ENCODE peak calls at places on chromosomes 5 and 9, in six cellular contexts. One of them, this sample, is unnamed.

GRCh38 chr5:115599502-115599901 is 2.8 kb downstream of the TICAM2 start:
- DNase-seq in CD8-positive, alpha-beta T cell: no peak
- DNase-seq in RWPE1: no peak
- DNase-seq in lower leg skin: no peak
- DNase-seq in body of pancreas: peak
- DNase-seq in endothelial cell: no peak
- DNase-seq in this sample: no peak

GRCh38 chr5:179181988-179182387 is 121.8 kb downstream of the ZNF354C start:
- DNase-seq in lower leg skin: no peak
- DNase-seq in CD8-positive, alpha-beta T cell: no peak
- DNase-seq in RWPE1: no peak
- DNase-seq in endothelial cell: no peak
- DNase-seq in body of pancreas: no peak
- DNase-seq in this sample: peak

GRCh38 chr5:141494761-141495455 is 6.0 kb downstream of the PCDHGC5 start:
- DNase-seq in RWPE1: no peak
- DNase-seq in CD8-positive, alpha-beta T cell: no peak
- DNase-seq in endothelial cell: no peak
- DNase-seq in lower leg skin: peak
- DNase-seq in body of pancreas: no peak
- DNase-seq in this sample: no peak

GRCh38 chr5:34048143-34048542 is 5.1 kb upstream of the C1QTNF3 start:
- DNase-seq in body of pancreas: no peak
- DNase-seq in RWPE1: no peak
- DNase-seq in endothelial cell: no peak
- DNase-seq in lower leg skin: no peak
- DNase-seq in CD8-positive, alpha-beta T cell: no peak
- DNase-seq in this sample: no peak

GRCh38 chr9:80699551-80699998 is 989.8 kb downstream of the TLE1 start:
- DNase-seq in lower leg skin: no peak
- DNase-seq in endothelial cell: no peak
- DNase-seq in RWPE1: peak
- DNase-seq in CD8-positive, alpha-beta T cell: no peak
- DNase-seq in body of pancreas: no peak
- DNase-seq in this sample: no peak

GRCh38 chr5:175822225-175822624 is 49.2 kb upstream of the CPLX2 start:
- DNase-seq in lower leg skin: no peak
- DNase-seq in endothelial cell: no peak
- DNase-seq in RWPE1: peak
- DNase-seq in body of pancreas: no peak
- DNase-seq in CD8-positive, alpha-beta T cell: no peak
- DNase-seq in this sample: no peak

GRCh38 chr5:132019857-132020555 is 8.5 kb upstream of the ACSL6 start:
- DNase-seq in body of pancreas: no peak
- DNase-seq in lower leg skin: peak
- DNase-seq in RWPE1: no peak
- DNase-seq in CD8-positive, alpha-beta T cell: peak
- DNase-seq in endothelial cell: no peak
- DNase-seq in this sample: no peak

GRCh38 chr9:96293481-96293880 is 8.5 kb downstream of the HSD17B3 start:
- DNase-seq in CD8-positive, alpha-beta T cell: no peak
- DNase-seq in body of pancreas: no peak
- DNase-seq in RWPE1: no peak
- DNase-seq in endothelial cell: no peak
- DNase-seq in lower leg skin: no peak
- DNase-seq in this sample: no peak

GRCh38 chr9:127223810-127224177 is 40.8 kb upstream of the GARNL3 start:
- DNase-seq in lower leg skin: peak
- DNase-seq in CD8-positive, alpha-beta T cell: no peak
- DNase-seq in body of pancreas: no peak
- DNase-seq in endothelial cell: peak
- DNase-seq in RWPE1: no peak
- DNase-seq in this sample: no peak

GRCh38 chr5:3101561-3101960 is 350.1 kb upstream of the IRX2 start:
- DNase-seq in CD8-positive, alpha-beta T cell: no peak
- DNase-seq in lower leg skin: no peak
- DNase-seq in endothelial cell: no peak
- DNase-seq in RWPE1: no peak
- DNase-seq in body of pancreas: no peak
- DNase-seq in this sample: no peak

GRCh38 chr5:178287091-178287790 is 54.6 kb upstream of the PHYKPL start:
- DNase-seq in CD8-positive, alpha-beta T cell: no peak
- DNase-seq in RWPE1: no peak
- DNase-seq in body of pancreas: no peak
- DNase-seq in lower leg skin: no peak
- DNase-seq in endothelial cell: no peak
- DNase-seq in this sample: peak

GRCh38 chr5:13865317-13865716 is 79.2 kb downstream of the DNAH5 start:
- DNase-seq in endothelial cell: no peak
- DNase-seq in RWPE1: no peak
- DNase-seq in body of pancreas: no peak
- DNase-seq in lower leg skin: no peak
- DNase-seq in CD8-positive, alpha-beta T cell: no peak
- DNase-seq in this sample: no peak

GRCh38 chr5:44740655-44741054 is 68.1 kb upstream of the MRPS30 start:
- DNase-seq in body of pancreas: no peak
- DNase-seq in lower leg skin: no peak
- DNase-seq in endothelial cell: no peak
- DNase-seq in RWPE1: peak
- DNase-seq in CD8-positive, alpha-beta T cell: no peak
- DNase-seq in this sample: no peak

GRCh38 chr5:65047225-65047624 is 278.5 kb downstream of the CWC27 start:
- DNase-seq in body of pancreas: no peak
- DNase-seq in RWPE1: no peak
- DNase-seq in CD8-positive, alpha-beta T cell: no peak
- DNase-seq in endothelial cell: no peak
- DNase-seq in lower leg skin: no peak
- DNase-seq in this sample: no peak

GRCh38 chr9:111187376-111187775 is 142.6 kb downstream of the OR2K2 start:
- DNase-seq in CD8-positive, alpha-beta T cell: no peak
- DNase-seq in endothelial cell: no peak
- DNase-seq in body of pancreas: no peak
- DNase-seq in RWPE1: no peak
- DNase-seq in lower leg skin: no peak
- DNase-seq in this sample: no peak

GRCh38 chr5:123496892-123497291 is 15.1 kb upstream of the CSNK1G3 start:
- DNase-seq in body of pancreas: peak
- DNase-seq in lower leg skin: no peak
- DNase-seq in CD8-positive, alpha-beta T cell: no peak
- DNase-seq in endothelial cell: no peak
- DNase-seq in RWPE1: peak
- DNase-seq in this sample: no peak

GRCh38 chr5:16792278-16793275 is 143.5 kb downstream of the MYO10 start:
- DNase-seq in CD8-positive, alpha-beta T cell: no peak
- DNase-seq in RWPE1: no peak
- DNase-seq in body of pancreas: no peak
- DNase-seq in lower leg skin: no peak
- DNase-seq in endothelial cell: no peak
- DNase-seq in this sample: no peak

GRCh38 chr5:176447538-176447981 is 625 bp upstream of the FAF2 start:
- DNase-seq in CD8-positive, alpha-beta T cell: peak
- DNase-seq in body of pancreas: no peak
- DNase-seq in endothelial cell: no peak
- DNase-seq in RWPE1: peak
- DNase-seq in lower leg skin: no peak
- DNase-seq in this sample: peak

GRCh38 chr9:124518116-124518515 is 10.9 kb upstream of the NR5A1 start:
- DNase-seq in body of pancreas: no peak
- DNase-seq in lower leg skin: no peak
- DNase-seq in endothelial cell: no peak
- DNase-seq in CD8-positive, alpha-beta T cell: no peak
- DNase-seq in RWPE1: no peak
- DNase-seq in this sample: no peak

GRCh38 chr5:17808566-17808965 is 174.3 kb downstream of the TAF11L14 start:
- DNase-seq in CD8-positive, alpha-beta T cell: no peak
- DNase-seq in RWPE1: no peak
- DNase-seq in endothelial cell: no peak
- DNase-seq in lower leg skin: no peak
- DNase-seq in body of pancreas: no peak
- DNase-seq in this sample: no peak

GRCh38 chr5:128708841-128709240 is 170.8 kb upstream of the FBN2 start:
- DNase-seq in body of pancreas: no peak
- DNase-seq in endothelial cell: no peak
- DNase-seq in lower leg skin: no peak
- DNase-seq in RWPE1: peak
- DNase-seq in CD8-positive, alpha-beta T cell: no peak
- DNase-seq in this sample: no peak

GRCh38 chr9:114287001-114287762 is 35.7 kb upstream of the ORM1 start:
- DNase-seq in RWPE1: no peak
- DNase-seq in endothelial cell: no peak
- DNase-seq in lower leg skin: peak
- DNase-seq in body of pancreas: no peak
- DNase-seq in CD8-positive, alpha-beta T cell: no peak
- DNase-seq in this sample: peak
- TF ChIP-seq CTCF in RWPE1: no peak
- TF ChIP-seq CTCF in endothelial cell: no peak
- TF ChIP-seq CTCF in lower leg skin: no peak
- TF ChIP-seq CTCF in body of pancreas: no peak
- TF ChIP-seq CTCF in CD8-positive, alpha-beta T cell: no peak
- TF ChIP-seq CTCF in this sample: no peak

GRCh38 chr5:156929366-156929948 is 33.6 kb downstream of the TIMD4 start:
- DNase-seq in lower leg skin: peak
- DNase-seq in endothelial cell: no peak
- DNase-seq in CD8-positive, alpha-beta T cell: no peak
- DNase-seq in RWPE1: no peak
- DNase-seq in body of pancreas: no peak
- DNase-seq in this sample: no peak

GRCh38 chr5:156936972-156937371 is 26.1 kb downstream of the TIMD4 start:
- DNase-seq in endothelial cell: no peak
- DNase-seq in CD8-positive, alpha-beta T cell: no peak
- DNase-seq in RWPE1: no peak
- DNase-seq in body of pancreas: no peak
- DNase-seq in lower leg skin: no peak
- DNase-seq in this sample: no peak

GRCh38 chr5:156934450-156935211 is 28.4 kb downstream of the TIMD4 start:
- DNase-seq in body of pancreas: peak
- DNase-seq in CD8-positive, alpha-beta T cell: peak
- DNase-seq in endothelial cell: peak
- DNase-seq in lower leg skin: peak
- DNase-seq in RWPE1: no peak
- DNase-seq in this sample: no peak
- TF ChIP-seq CTCF in body of pancreas: peak
- TF ChIP-seq CTCF in CD8-positive, alpha-beta T cell: peak
- TF ChIP-seq CTCF in endothelial cell: peak
- TF ChIP-seq CTCF in lower leg skin: no peak
- TF ChIP-seq CTCF in RWPE1: no peak
- TF ChIP-seq CTCF in this sample: peak

DNA sequence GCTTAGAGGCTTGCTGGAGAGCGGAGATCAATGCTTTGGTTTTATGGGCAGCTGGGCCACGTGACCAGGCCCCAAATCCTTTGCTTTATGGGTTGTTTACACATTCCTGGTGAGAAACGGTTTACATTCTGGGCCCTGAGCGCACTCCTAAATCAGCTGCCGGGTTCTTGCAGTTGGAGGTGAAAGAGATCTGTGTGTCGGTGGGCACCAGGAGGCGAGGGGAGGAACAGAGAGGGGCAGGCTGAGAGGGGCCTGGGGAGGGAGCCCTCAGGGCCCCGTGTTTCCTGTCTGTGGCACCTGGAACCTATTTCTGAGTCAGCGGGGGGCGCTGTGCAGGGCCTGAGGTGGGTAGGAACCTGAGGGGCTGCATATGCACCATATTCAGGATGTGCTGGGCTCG is 63.5 kb upstream of the HAND1 start:
- DNase-seq in lower leg skin: no peak
- DNase-seq in endothelial cell: no peak
- DNase-seq in RWPE1: no peak
- DNase-seq in body of pancreas: no peak
- DNase-seq in CD8-positive, alpha-beta T cell: no peak
- DNase-seq in this sample: peak
- TF ChIP-seq CTCF in lower leg skin: no peak
- TF ChIP-seq CTCF in endothelial cell: peak
- TF ChIP-seq CTCF in RWPE1: no peak
- TF ChIP-seq CTCF in body of pancreas: no peak
- TF ChIP-seq CTCF in CD8-positive, alpha-beta T cell: no peak
- TF ChIP-seq CTCF in this sample: no peak

GRCh38 chr9:116274293-116274692 is 120.7 kb downstream of the PAPPA start:
- DNase-seq in RWPE1: no peak
- DNase-seq in CD8-positive, alpha-beta T cell: no peak
- DNase-seq in lower leg skin: no peak
- DNase-seq in endothelial cell: no peak
- DNase-seq in body of pancreas: peak
- DNase-seq in this sample: no peak

GRCh38 chr9:116271307-116271706 is 117.7 kb downstream of the PAPPA start:
- DNase-seq in CD8-positive, alpha-beta T cell: no peak
- DNase-seq in RWPE1: no peak
- DNase-seq in endothelial cell: no peak
- DNase-seq in lower leg skin: no peak
- DNase-seq in body of pancreas: no peak
- DNase-seq in this sample: no peak

GRCh38 chr9:116270559-116270958 is 117.0 kb downstream of the PAPPA start:
- DNase-seq in body of pancreas: no peak
- DNase-seq in endothelial cell: no peak
- DNase-seq in CD8-positive, alpha-beta T cell: no peak
- DNase-seq in lower leg skin: no peak
- DNase-seq in RWPE1: no peak
- DNase-seq in this sample: no peak

GRCh38 chr9:116269250-116269649 is 115.7 kb downstream of the PAPPA start:
- DNase-seq in RWPE1: no peak
- DNase-seq in body of pancreas: no peak
- DNase-seq in endothelial cell: no peak
- DNase-seq in lower leg skin: no peak
- DNase-seq in CD8-positive, alpha-beta T cell: no peak
- DNase-seq in this sample: no peak

DNA sequence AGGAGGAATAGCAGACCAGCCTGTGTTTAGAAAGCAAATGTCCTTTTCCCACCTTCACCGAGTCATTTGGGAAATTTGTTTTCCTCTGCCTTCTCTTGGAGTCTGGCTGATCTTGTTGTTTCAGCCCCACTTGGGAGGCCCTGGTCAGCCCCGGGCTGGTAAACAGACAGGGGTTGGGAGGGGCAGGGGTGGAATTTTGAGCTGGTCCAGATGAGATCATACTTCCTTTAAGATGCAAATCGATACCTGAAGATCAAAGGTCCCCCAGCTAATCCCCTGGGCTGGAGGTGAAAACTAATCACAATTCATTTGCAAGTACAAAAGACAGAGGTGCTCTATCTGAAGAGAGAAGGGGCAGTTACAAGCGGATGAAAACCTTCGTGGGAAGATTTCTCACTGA is 118.4 kb downstream of the PAPPA start:
- DNase-seq in endothelial cell: no peak
- DNase-seq in lower leg skin: no peak
- DNase-seq in body of pancreas: no peak
- DNase-seq in CD8-positive, alpha-beta T cell: no peak
- DNase-seq in RWPE1: no peak
- DNase-seq in this sample: no peak
- TF ChIP-seq CTCF in endothelial cell: no peak
- TF ChIP-seq CTCF in lower leg skin: no peak
- TF ChIP-seq CTCF in body of pancreas: no peak
- TF ChIP-seq CTCF in CD8-positive, alpha-beta T cell: no peak
- TF ChIP-seq CTCF in RWPE1: no peak
- TF ChIP-seq CTCF in this sample: no peak

This sample was measured in right lobe of liver.